ENCODE peak calls at places on chromosomes 4 and X, in nine cellular contexts. G is cardiac fibroblast; C is Right ventricle myocardium superior; E is choroid plexus epithelial cell; Q is activated T-cell treated with anti-CD3 and anti-CD28 coated beads, Interleukin-2, amount 50 U/mL, for 1 hour; K is A549; O is H7; X is SK-N-DZ; D is ascending aorta. T is an unnamed sample.

GRCh38 chr4:610411-611261 is 14.7 kb upstream of the PDE6B start:
- DNase-seq in E (peak), G (peak), Q (no peak), D (peak), O (peak), K (peak), X (no peak), C (peak), T (no peak)

GRCh38 chr4:5752803-5753184 is 41.8 kb downstream of the EVC start:
- DNase-seq in X (no peak), D (peak), E (no peak), Q (no peak), G (no peak), O (peak), K (no peak), C (no peak), T (no peak)

GRCh38 chr4:24775750-24776149 is 19.6 kb upstream of the SOD3 start:
- DNase-seq in Q (no peak), C (no peak), E (no peak), O (no peak), D (no peak), X (no peak), K (no peak), G (no peak), T (no peak)

GRCh38 chr4:123081971-123082370 is 159.6 kb upstream of the NUDT6 start:
- DNase-seq in O (no peak), K (no peak), D (no peak), E (no peak), X (no peak), G (no peak), C (no peak), Q (no peak), T (no peak)

GRCh38 chr4:79623125-79623905 is 215.3 kb upstream of the GK2 start:
- DNase-seq in X (peak), K (no peak), D (no peak), E (peak), Q (no peak), G (peak), C (no peak), O (no peak), T (no peak)

GRCh38 chrX:110964761-110965160 is 131.2 kb upstream of the PAK3 start:
- DNase-seq in K (no peak), Q (no peak), D (no peak), C (no peak), O (peak), E (no peak), X (peak), G (no peak), T (no peak)

GRCh38 chr4:146247356-146247755 is 33.0 kb downstream of the REELD1 start:
- DNase-seq in C (no peak), D (no peak), K (no peak), X (no peak), G (no peak), O (no peak), E (no peak), Q (no peak), T (no peak)

GRCh38 chr4:68576272-68577100 is at the start of gene UGT2B17:
- DNase-seq in X (no peak), K (no peak), G (no peak), D (no peak), C (no peak), E (no peak), O (no peak), Q (no peak), T (no peak)

GRCh38 chr4:117545042-117545441 is 459.7 kb upstream of the TRAM1L1 start:
- DNase-seq in X (no peak), G (no peak), D (no peak), O (no peak), C (no peak), E (no peak), K (no peak), Q (no peak), T (no peak)

GRCh38 chr4:8710946-8711345 is 118.4 kb downstream of the CPZ start:
- DNase-seq in X (no peak), K (no peak), Q (no peak), D (no peak), E (no peak), O (peak), G (no peak), C (no peak), T (no peak)

GRCh38 chr4:118732591-118733330 is 47.6 kb downstream of the METTL14 start:
- DNase-seq in O (no peak), X (no peak), Q (no peak), C (no peak), G (peak), D (no peak), E (peak), K (no peak), T (no peak)

GRCh38 chr4:185256444-185256843 is 47.0 kb downstream of the SNX25 start:
- DNase-seq in C (no peak), G (peak), D (no peak), Q (no peak), O (no peak), X (no peak), K (no peak), E (peak), T (no peak)

GRCh38 chr4:100022792-100023222 is 72.7 kb upstream of the H2AZ1 start:
- DNase-seq in K (no peak), Q (no peak), C (no peak), O (peak), X (peak), G (no peak), E (peak), D (no peak), T (no peak)

GRCh38 chr4:126742048-126742447 is 890.7 kb upstream of the INTU start:
- DNase-seq in X (no peak), O (no peak), Q (no peak), E (no peak), D (no peak), G (no peak), C (no peak), K (no peak), T (no peak)

GRCh38 chr4:100908540-100908939 is 390.7 kb upstream of the EMCN start:
- DNase-seq in O (no peak), D (no peak), E (no peak), C (no peak), K (no peak), Q (no peak), G (no peak), X (no peak), T (no peak)

GRCh38 chr4:139665690-139666529 is at the start of gene MGST2:
- DNase-seq in K (peak), Q (peak), E (peak), C (peak), O (peak), D (peak), X (peak), G (peak), T (peak)

GRCh38 chr4:8279321-8280157 is 10.0 kb downstream of the HTRA3 start:
- DNase-seq in D (no peak), C (peak), O (no peak), E (no peak), G (no peak), K (no peak), X (no peak), Q (no peak), T (no peak)

GRCh38 chr4:154559931-154560801 is 2.6 kb upstream of the FGB start:
- DNase-seq in D (no peak), G (no peak), X (no peak), C (no peak), E (peak), Q (no peak), K (no peak), O (no peak), T (no peak)

GRCh38 chr4:24871176-24871575 is 41.7 kb downstream of the CCDC149 start:
- DNase-seq in Q (no peak), C (no peak), X (no peak), O (no peak), K (no peak), G (no peak), D (no peak), E (no peak), T (no peak)

GRCh38 chr4:68904786-68905185 is 46.8 kb downstream of the UGT2A3 start:
- DNase-seq in D (no peak), X (no peak), G (no peak), O (no peak), K (no peak), Q (no peak), E (no peak), C (no peak), T (no peak)

GRCh38 chr4:30191902-30192301 is 528.3 kb upstream of the PCDH7 start:
- DNase-seq in C (no peak), O (no peak), K (no peak), D (no peak), E (no peak), X (no peak), Q (no peak), G (no peak), T (no peak)

GRCh38 chr4:25856756-25857155 is 6.0 kb downstream of the SEL1L3 start:
- DNase-seq in C (no peak), O (no peak), G (peak), Q (no peak), E (peak), X (no peak), K (no peak), D (no peak), T (no peak)

GRCh38 chr4:153465922-153466636 is at the start of gene TMEM131L:
- DNase-seq in X (peak), G (peak), O (peak), K (peak), C (peak), Q (peak), E (peak), D (peak), T (peak)

GRCh38 chrX:47573334-47574095 is 8.7 kb upstream of the TIMP1 start:
- DNase-seq in X (no peak), O (peak), E (no peak), Q (no peak), D (peak), G (peak), K (no peak), C (no peak), T (no peak)

GRCh38 chr4:7165874-7166201 is 26.5 kb upstream of the SORCS2 start:
- DNase-seq in Q (no peak), D (peak), K (no peak), C (no peak), E (no peak), O (peak), X (no peak), G (no peak), T (no peak)

GRCh38 chrX:689983-690382 is 59.4 kb downstream of the SHOX start:
- DNase-seq in E (no peak), D (no peak), K (no peak), O (no peak), C (no peak), G (no peak), X (no peak), Q (no peak), T (no peak)